ENCODE peak calls at places on chromosomes 6 and 20, in five cellular contexts. Y, G, Z, M and X are unnamed samples.

GRCh38 chr6:113654396-113654795 is 202.7 kb upstream of the MARCKS start:
- DNase-seq in Y (no peak), G (no peak), Z (no peak), M (no peak), X (no peak)

GRCh38 chr20:11387189-11387754 is 530.4 kb upstream of the BTBD3 start:
- DNase-seq in Y (no peak), G (no peak), Z (no peak), M (no peak), X (peak; percentile 35)

GRCh38 chr6:140193269-140193668 is 818.8 kb upstream of the CITED2 start:
- DNase-seq in Y (no peak), G (no peak), Z (no peak), M (no peak), X (no peak)

GRCh38 chr6:165850434-165851019 is 187.5 kb upstream of the PDE10A start:
- DNase-seq in Y (no peak), G (peak; percentile 27), Z (peak; percentile 82), M (no peak), X (peak; percentile 46)

GRCh38 chr20:45339799-45340198 is 8.4 kb downstream of the SDC4 start:
- DNase-seq in Y (no peak), G (no peak), Z (no peak), M (no peak), X (no peak)

GRCh38 chr20:50635676-50636600 is 55.4 kb downstream of the RIPOR3 start:
- DNase-seq in Y (no peak), G (peak; percentile 77), Z (peak; percentile 86), M (no peak), X (peak; percentile 59)

GRCh38 chr6:145891126-145891525 is 73.0 kb downstream of the SHPRH start:
- DNase-seq in Y (no peak), G (peak; percentile 56), Z (no peak), M (no peak), X (no peak)

GRCh38 chr6:143271024-143271423 is 179.5 kb downstream of the ADAT2 start:
- DNase-seq in Y (no peak), G (peak; percentile 37), Z (peak; percentile 67), M (no peak), X (no peak)

GRCh38 chr6:161013697-161014096 is 22.1 kb downstream of the MAP3K4 start:
- DNase-seq in Y (no peak), G (no peak), Z (no peak), M (no peak), X (no peak)

GRCh38 chr6:163565140-163565539 is 150.6 kb downstream of the QKI start:
- DNase-seq in Y (no peak), G (no peak), Z (no peak), M (no peak), X (no peak)

GRCh38 chr6:122676688-122677087 is 66.5 kb downstream of the PKIB start:
- DNase-seq in Y (no peak), G (no peak), Z (no peak), M (no peak), X (no peak)

GRCh38 chr6:73340048-73340447 is 14.0 kb downstream of the DPPA5 start:
- DNase-seq in Y (no peak), G (no peak), Z (no peak), M (no peak), X (no peak)

GRCh38 chr20:19120011-19120410 is 92.4 kb upstream of the SLC24A3 start:
- DNase-seq in Y (no peak), G (no peak), Z (no peak), M (no peak), X (no peak)

GRCh38 chr20:19120569-19120968 is 91.9 kb upstream of the SLC24A3 start:
- DNase-seq in Y (no peak), G (no peak), Z (no peak), M (no peak), X (no peak)

GRCh38 chr20:19121916-19122315 is 90.5 kb upstream of the SLC24A3 start:
- DNase-seq in Y (no peak), G (no peak), Z (no peak), M (no peak), X (no peak)

GRCh38 chr20:19122395-19122794 is 90.0 kb upstream of the SLC24A3 start:
- DNase-seq in Y (no peak), G (no peak), Z (no peak), M (no peak), X (no peak)

GRCh38 chr20:19121463-19121862 is 91.0 kb upstream of the SLC24A3 start:
- DNase-seq in Y (no peak), G (no peak), Z (no peak), M (no peak), X (no peak)
- TF ChIP-seq SIN3A in Y (no peak), G (no peak), Z (no peak), M (no peak), X (no peak)

GRCh38 chr6:16004934-16005673 is 123.8 kb upstream of the MYLIP start:
- DNase-seq in Y (no peak), G (no peak), Z (no peak), M (no peak), X (no peak)
- H3K4me3 ChIP-seq in Y (no peak overlapping the region), G (no peak overlapping the region), Z (no peak overlapping the region), M (no peak overlapping the region), X (no peak overlapping the region)

GRCh38 chr20:2742934-2743559 is 50.5 kb downstream of the EBF4 start:
- DNase-seq in Y (no peak), G (peak; percentile 73), Z (peak; percentile 82), M (peak; percentile 62), X (no peak)
- TF ChIP-seq SIN3A in Y (no peak), G (no peak), Z (no peak), M (no peak), X (no peak)

DNA sequence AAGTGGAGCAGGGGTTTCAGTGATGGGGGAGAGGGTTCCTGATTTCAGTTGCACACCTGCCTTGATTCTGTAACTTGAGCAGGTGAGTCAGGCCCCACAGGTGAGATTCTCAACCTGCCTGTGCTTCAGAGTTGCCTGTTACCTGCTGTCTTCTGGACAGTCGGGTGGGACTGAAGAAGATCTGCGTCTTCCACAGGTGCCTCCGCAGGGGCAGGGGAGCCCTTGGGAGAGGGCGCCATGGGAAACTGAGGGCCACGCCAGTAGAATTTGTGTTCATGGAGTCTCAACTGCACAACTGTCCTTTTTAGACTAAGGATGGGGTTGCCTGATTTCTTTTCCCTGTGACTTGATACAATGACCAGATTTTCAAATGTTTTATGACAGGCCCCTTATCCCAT is 5.2 kb downstream of the UNC93A start:
- DNase-seq in Y (no peak), G (no peak), Z (no peak), M (no peak), X (no peak)
- H3K4me3 ChIP-seq in Y (no peak overlapping the region), G (no peak overlapping the region), Z (no peak overlapping the region), M (no peak overlapping the region), X (no peak overlapping the region)

GRCh38 chr20:32737371-32738223 is 5.7 kb downstream of the COMMD7 start:
- DNase-seq in Y (no peak), G (no peak), Z (no peak), M (no peak), X (no peak)
- TF ChIP-seq SIN3A in Y (no peak), G (no peak), Z (no peak), M (no peak), X (no peak)